ENCODE peak calls at places on chromosomes 12 and 14, in seven cellular contexts. One of them, this sample, is unnamed.

GRCh38 chr14:24171422-24172260 is at the start of gene REC8:
- DNase-seq in T-helper 9 cell: peak; percentile 49
- DNase-seq in ovary: peak; percentile 79
- DNase-seq in stimulated activated CD4-positive, alpha-beta T cell treated with anti-CD3 and anti-CD28 coated beads, Interleukin-15, amount 100 ng/mL, for 1 hour: peak; percentile 47
- DNase-seq in stomach: peak; percentile 82
- DNase-seq in amygdala: peak; percentile 90
- DNase-seq in suprapubic skin: peak; percentile 74
- DNase-seq in this sample: peak; percentile 81

GRCh38 chr14:93536945-93537344 is 106.2 kb downstream of the UNC79 start:
- DNase-seq in T-helper 9 cell: no peak
- DNase-seq in ovary: no peak
- DNase-seq in stimulated activated CD4-positive, alpha-beta T cell treated with anti-CD3 and anti-CD28 coated beads, Interleukin-15, amount 100 ng/mL, for 1 hour: no peak
- DNase-seq in stomach: no peak
- DNase-seq in amygdala: no peak
- DNase-seq in suprapubic skin: no peak
- DNase-seq in this sample: no peak

GRCh38 chr14:32417956-32418552 is 89.0 kb downstream of the AKAP6 start:
- DNase-seq in T-helper 9 cell: no peak
- DNase-seq in ovary: no peak
- DNase-seq in stimulated activated CD4-positive, alpha-beta T cell treated with anti-CD3 and anti-CD28 coated beads, Interleukin-15, amount 100 ng/mL, for 1 hour: no peak
- DNase-seq in stomach: peak; percentile 26
- DNase-seq in amygdala: no peak
- DNase-seq in suprapubic skin: no peak
- DNase-seq in this sample: no peak

GRCh38 chr12:42468341-42468821 is 121.2 kb downstream of the PRICKLE1 start:
- DNase-seq in T-helper 9 cell: no peak
- DNase-seq in ovary: no peak
- DNase-seq in stimulated activated CD4-positive, alpha-beta T cell treated with anti-CD3 and anti-CD28 coated beads, Interleukin-15, amount 100 ng/mL, for 1 hour: no peak
- DNase-seq in stomach: no peak
- DNase-seq in amygdala: no peak
- DNase-seq in suprapubic skin: no peak
- DNase-seq in this sample: no peak

GRCh38 chr14:22980672-22981089 is 1.7 kb downstream of the AJUBA start:
- DNase-seq in T-helper 9 cell: peak; percentile 28
- DNase-seq in ovary: peak; percentile 60
- DNase-seq in stimulated activated CD4-positive, alpha-beta T cell treated with anti-CD3 and anti-CD28 coated beads, Interleukin-15, amount 100 ng/mL, for 1 hour: no peak
- DNase-seq in stomach: peak; percentile 57
- DNase-seq in amygdala: no peak
- DNase-seq in suprapubic skin: peak; percentile 73
- DNase-seq in this sample: peak; percentile 73

GRCh38 chr12:14156606-14157005 is 175.2 kb upstream of the GRIN2B start:
- DNase-seq in T-helper 9 cell: no peak
- DNase-seq in ovary: no peak
- DNase-seq in stimulated activated CD4-positive, alpha-beta T cell treated with anti-CD3 and anti-CD28 coated beads, Interleukin-15, amount 100 ng/mL, for 1 hour: no peak
- DNase-seq in stomach: no peak
- DNase-seq in amygdala: no peak
- DNase-seq in suprapubic skin: no peak
- DNase-seq in this sample: no peak

GRCh38 chr12:76455582-76456345 is 103.8 kb downstream of the OSBPL8 start:
- DNase-seq in T-helper 9 cell: no peak
- DNase-seq in ovary: no peak
- DNase-seq in stimulated activated CD4-positive, alpha-beta T cell treated with anti-CD3 and anti-CD28 coated beads, Interleukin-15, amount 100 ng/mL, for 1 hour: no peak
- DNase-seq in stomach: no peak
- DNase-seq in amygdala: no peak
- DNase-seq in suprapubic skin: no peak
- DNase-seq in this sample: no peak

GRCh38 chr12:64992641-64993040 is 128.5 kb downstream of the WIF1 start:
- DNase-seq in T-helper 9 cell: no peak
- DNase-seq in ovary: no peak
- DNase-seq in stimulated activated CD4-positive, alpha-beta T cell treated with anti-CD3 and anti-CD28 coated beads, Interleukin-15, amount 100 ng/mL, for 1 hour: no peak
- DNase-seq in stomach: no peak
- DNase-seq in amygdala: no peak
- DNase-seq in suprapubic skin: no peak
- DNase-seq in this sample: no peak

GRCh38 chr12:54350743-54351142 is 13.5 kb downstream of the GPR84 start:
- DNase-seq in T-helper 9 cell: no peak
- DNase-seq in ovary: no peak
- DNase-seq in stimulated activated CD4-positive, alpha-beta T cell treated with anti-CD3 and anti-CD28 coated beads, Interleukin-15, amount 100 ng/mL, for 1 hour: no peak
- DNase-seq in stomach: no peak
- DNase-seq in amygdala: no peak
- DNase-seq in suprapubic skin: no peak
- DNase-seq in this sample: no peak

GRCh38 chr12:93729934-93730333 is 52.8 kb downstream of the CRADD start:
- DNase-seq in T-helper 9 cell: no peak
- DNase-seq in ovary: no peak
- DNase-seq in stimulated activated CD4-positive, alpha-beta T cell treated with anti-CD3 and anti-CD28 coated beads, Interleukin-15, amount 100 ng/mL, for 1 hour: no peak
- DNase-seq in stomach: no peak
- DNase-seq in amygdala: no peak
- DNase-seq in suprapubic skin: no peak
- DNase-seq in this sample: no peak

GRCh38 chr12:3718100-3718499 is 34.8 kb downstream of the CRACR2A start:
- DNase-seq in T-helper 9 cell: no peak
- DNase-seq in ovary: no peak
- DNase-seq in stimulated activated CD4-positive, alpha-beta T cell treated with anti-CD3 and anti-CD28 coated beads, Interleukin-15, amount 100 ng/mL, for 1 hour: no peak
- DNase-seq in stomach: peak; percentile 39
- DNase-seq in amygdala: no peak
- DNase-seq in suprapubic skin: no peak
- DNase-seq in this sample: no peak

GRCh38 chr12:46377678-46378077 is 5.1 kb upstream of the SLC38A2 start:
- DNase-seq in T-helper 9 cell: no peak
- DNase-seq in ovary: no peak
- DNase-seq in stimulated activated CD4-positive, alpha-beta T cell treated with anti-CD3 and anti-CD28 coated beads, Interleukin-15, amount 100 ng/mL, for 1 hour: no peak
- DNase-seq in stomach: no peak
- DNase-seq in amygdala: no peak
- DNase-seq in suprapubic skin: no peak
- DNase-seq in this sample: no peak

GRCh38 chr14:84527706-84528105 is 1002.2 kb upstream of the FLRT2 start:
- DNase-seq in T-helper 9 cell: no peak
- DNase-seq in ovary: no peak
- DNase-seq in stimulated activated CD4-positive, alpha-beta T cell treated with anti-CD3 and anti-CD28 coated beads, Interleukin-15, amount 100 ng/mL, for 1 hour: no peak
- DNase-seq in stomach: no peak
- DNase-seq in amygdala: no peak
- DNase-seq in suprapubic skin: no peak
- DNase-seq in this sample: no peak

GRCh38 chr14:79809849-79810612 is 401.3 kb downstream of the DIO2 start:
- DNase-seq in T-helper 9 cell: no peak
- DNase-seq in ovary: no peak
- DNase-seq in stimulated activated CD4-positive, alpha-beta T cell treated with anti-CD3 and anti-CD28 coated beads, Interleukin-15, amount 100 ng/mL, for 1 hour: no peak
- DNase-seq in stomach: no peak
- DNase-seq in amygdala: no peak
- DNase-seq in suprapubic skin: no peak
- DNase-seq in this sample: no peak